ENCODE peak calls at places on chromosomes 7 and 10, in four cellular contexts. One of them, this sample, is unnamed.

GRCh38 chr10:80408198-80409085 is at the start of gene PRXL2A:
- DNase-seq in activated naive CD8-positive, alpha-beta T cell treated with anti-CD3 and anti-CD28 coated beads for 36 hours: peak; percentile 91
- DNase-seq in renal cortical epithelial cell: no peak
- DNase-seq in NCI-H1105 treated with DMSO at 0.1 percent for 48 hours: peak; percentile 68
- DNase-seq in this sample: peak; percentile 54

GRCh38 chr10:87585565-87586514 is 73.8 kb upstream of the PAPSS2 start:
- DNase-seq in NCI-H1105 treated with DMSO at 0.1 percent for 48 hours: peak; percentile 18
- DNase-seq in renal cortical epithelial cell: peak; percentile 99
- DNase-seq in activated naive CD8-positive, alpha-beta T cell treated with anti-CD3 and anti-CD28 coated beads for 36 hours: no peak
- DNase-seq in this sample: peak; percentile 49

GRCh38 chr10:24825551-24825950 is 101.9 kb upstream of the ARHGAP21 start:
- DNase-seq in renal cortical epithelial cell: no peak
- DNase-seq in activated naive CD8-positive, alpha-beta T cell treated with anti-CD3 and anti-CD28 coated beads for 36 hours: no peak
- DNase-seq in NCI-H1105 treated with DMSO at 0.1 percent for 48 hours: no peak
- DNase-seq in this sample: no peak

GRCh38 chr7:133442818-133443217 is 189.9 kb downstream of the EXOC4 start:
- DNase-seq in activated naive CD8-positive, alpha-beta T cell treated with anti-CD3 and anti-CD28 coated beads for 36 hours: no peak
- DNase-seq in NCI-H1105 treated with DMSO at 0.1 percent for 48 hours: no peak
- DNase-seq in renal cortical epithelial cell: no peak
- DNase-seq in this sample: no peak

GRCh38 chr7:80127412-80128150 is 7.0 kb upstream of the GNAI1 start:
- DNase-seq in activated naive CD8-positive, alpha-beta T cell treated with anti-CD3 and anti-CD28 coated beads for 36 hours: no peak
- DNase-seq in NCI-H1105 treated with DMSO at 0.1 percent for 48 hours: peak; percentile 38
- DNase-seq in renal cortical epithelial cell: peak; percentile 30
- DNase-seq in this sample: peak; percentile 87

GRCh38 chr10:101965075-101965765 is 90.8 kb downstream of the ARMH3 start:
- DNase-seq in NCI-H1105 treated with DMSO at 0.1 percent for 48 hours: no peak
- DNase-seq in renal cortical epithelial cell: no peak
- DNase-seq in activated naive CD8-positive, alpha-beta T cell treated with anti-CD3 and anti-CD28 coated beads for 36 hours: no peak
- DNase-seq in this sample: no peak

GRCh38 chr7:130919316-130920103 is 185.5 kb upstream of the KLF14 start:
- DNase-seq in renal cortical epithelial cell: no peak
- DNase-seq in activated naive CD8-positive, alpha-beta T cell treated with anti-CD3 and anti-CD28 coated beads for 36 hours: no peak
- DNase-seq in NCI-H1105 treated with DMSO at 0.1 percent for 48 hours: no peak
- DNase-seq in this sample: no peak

GRCh38 chr7:87599336-87599735 is 1.3 kb downstream of the ABCB1 start:
- DNase-seq in NCI-H1105 treated with DMSO at 0.1 percent for 48 hours: no peak
- DNase-seq in renal cortical epithelial cell: no peak
- DNase-seq in activated naive CD8-positive, alpha-beta T cell treated with anti-CD3 and anti-CD28 coated beads for 36 hours: peak; percentile 59
- DNase-seq in this sample: no peak

GRCh38 chr10:93815304-93816091 is 57.8 kb downstream of the LGI1 start:
- DNase-seq in renal cortical epithelial cell: peak; percentile 1
- DNase-seq in NCI-H1105 treated with DMSO at 0.1 percent for 48 hours: no peak
- DNase-seq in activated naive CD8-positive, alpha-beta T cell treated with anti-CD3 and anti-CD28 coated beads for 36 hours: no peak
- DNase-seq in this sample: peak; percentile 22

GRCh38 chr10:44961231-44961571 is 1.6 kb downstream of the RASSF4 start:
- DNase-seq in activated naive CD8-positive, alpha-beta T cell treated with anti-CD3 and anti-CD28 coated beads for 36 hours: no peak
- DNase-seq in NCI-H1105 treated with DMSO at 0.1 percent for 48 hours: no peak
- DNase-seq in renal cortical epithelial cell: no peak
- DNase-seq in this sample: no peak

GRCh38 chr7:153891990-153892389 is 160.2 kb upstream of the DPP6 start:
- DNase-seq in renal cortical epithelial cell: no peak
- DNase-seq in NCI-H1105 treated with DMSO at 0.1 percent for 48 hours: no peak
- DNase-seq in activated naive CD8-positive, alpha-beta T cell treated with anti-CD3 and anti-CD28 coated beads for 36 hours: no peak
- DNase-seq in this sample: no peak

GRCh38 chr10:119313645-119314044 is 106.3 kb downstream of the GRK5 start:
- DNase-seq in activated naive CD8-positive, alpha-beta T cell treated with anti-CD3 and anti-CD28 coated beads for 36 hours: peak; percentile 74
- DNase-seq in NCI-H1105 treated with DMSO at 0.1 percent for 48 hours: no peak
- DNase-seq in renal cortical epithelial cell: no peak
- DNase-seq in this sample: no peak

GRCh38 chr7:19377611-19378339 is 232.6 kb upstream of the FERD3L start:
- DNase-seq in activated naive CD8-positive, alpha-beta T cell treated with anti-CD3 and anti-CD28 coated beads for 36 hours: no peak
- DNase-seq in renal cortical epithelial cell: no peak
- DNase-seq in NCI-H1105 treated with DMSO at 0.1 percent for 48 hours: no peak
- DNase-seq in this sample: no peak

GRCh38 chr7:140990193-140990962 is 24.4 kb downstream of the MRPS33 start:
- DNase-seq in activated naive CD8-positive, alpha-beta T cell treated with anti-CD3 and anti-CD28 coated beads for 36 hours: no peak
- DNase-seq in NCI-H1105 treated with DMSO at 0.1 percent for 48 hours: no peak
- DNase-seq in renal cortical epithelial cell: no peak
- DNase-seq in this sample: no peak

GRCh38 chr10:11551915-11552602 is 59.4 kb downstream of the USP6NL start:
- DNase-seq in NCI-H1105 treated with DMSO at 0.1 percent for 48 hours: no peak
- DNase-seq in renal cortical epithelial cell: peak; percentile 95
- DNase-seq in activated naive CD8-positive, alpha-beta T cell treated with anti-CD3 and anti-CD28 coated beads for 36 hours: no peak
- DNase-seq in this sample: no peak

GRCh38 chr7:126667742-126668366 is 584.9 kb downstream of the GRM8 start:
- DNase-seq in renal cortical epithelial cell: no peak
- DNase-seq in activated naive CD8-positive, alpha-beta T cell treated with anti-CD3 and anti-CD28 coated beads for 36 hours: no peak
- DNase-seq in NCI-H1105 treated with DMSO at 0.1 percent for 48 hours: no peak
- DNase-seq in this sample: no peak